ENCODE peak calls at places on chromosomes 13 and 19, in five cellular contexts. One of them, this sample, is unnamed.

GRCh38 chr19:10603873-10604459 is 16.9 kb upstream of the AP1M2 start:
- DNase-seq in left lung: no peak
- DNase-seq in cardiac muscle cell: no peak
- DNase-seq in AG04449: no peak
- DNase-seq in A549: no peak
- DNase-seq in this sample: no peak

GRCh38 chr19:19485998-19486290 is 29.4 kb downstream of the TSSK6 start:
- DNase-seq in A549: no peak
- DNase-seq in cardiac muscle cell: no peak
- DNase-seq in AG04449: no peak
- DNase-seq in left lung: peak
- DNase-seq in this sample: no peak

GRCh38 chr13:20546559-20546958 is 20.4 kb upstream of the IFT88 start:
- DNase-seq in cardiac muscle cell: no peak
- DNase-seq in A549: no peak
- DNase-seq in left lung: no peak
- DNase-seq in AG04449: no peak
- DNase-seq in this sample: no peak

GRCh38 chr19:57280913-57281425 is 684 bp downstream of the ZNF460 start:
- DNase-seq in A549: peak
- DNase-seq in left lung: no peak
- DNase-seq in AG04449: no peak
- DNase-seq in cardiac muscle cell: no peak
- DNase-seq in this sample: peak

GRCh38 chr13:32829269-32829668 is 187.0 kb upstream of the KL start:
- DNase-seq in AG04449: no peak
- DNase-seq in left lung: no peak
- DNase-seq in A549: no peak
- DNase-seq in cardiac muscle cell: no peak
- DNase-seq in this sample: no peak

GRCh38 chr13:37127706-37128241 is 22.3 kb upstream of the CSNK1A1L start:
- DNase-seq in left lung: no peak
- DNase-seq in cardiac muscle cell: peak
- DNase-seq in A549: no peak
- DNase-seq in AG04449: peak
- DNase-seq in this sample: no peak

GRCh38 chr13:112481458-112481857 is 105.3 kb downstream of the SPACA7 start:
- DNase-seq in AG04449: no peak
- DNase-seq in A549: no peak
- DNase-seq in cardiac muscle cell: no peak
- DNase-seq in left lung: no peak
- DNase-seq in this sample: no peak

GRCh38 chr13:31797154-31797775 is 57.9 kb downstream of the RXFP2 start:
- DNase-seq in A549: peak
- DNase-seq in AG04449: no peak
- DNase-seq in left lung: no peak
- DNase-seq in cardiac muscle cell: peak
- DNase-seq in this sample: peak

GRCh38 chr19:1882089-1882785 is 3.1 kb downstream of the ABHD17A start:
- DNase-seq in A549: no peak
- DNase-seq in cardiac muscle cell: no peak
- DNase-seq in left lung: no peak
- DNase-seq in AG04449: no peak
- DNase-seq in this sample: no peak

GRCh38 chr13:56622840-56623239 is 517.9 kb upstream of the PRR20A start:
- DNase-seq in cardiac muscle cell: no peak
- DNase-seq in AG04449: no peak
- DNase-seq in A549: no peak
- DNase-seq in left lung: no peak
- DNase-seq in this sample: no peak

GRCh38 chr19:35545001-35545854 is at the start of gene TMEM147:
- DNase-seq in left lung: peak
- DNase-seq in A549: peak
- DNase-seq in AG04449: no peak
- DNase-seq in cardiac muscle cell: peak
- DNase-seq in this sample: peak

GRCh38 chr19:2422951-2423880 is 4.2 kb downstream of the TIMM13 start:
- DNase-seq in left lung: peak
- DNase-seq in AG04449: no peak
- DNase-seq in A549: no peak
- DNase-seq in cardiac muscle cell: no peak
- DNase-seq in this sample: no peak

GRCh38 chr19:55258476-55258827 is 365 bp downstream of the PPP6R1 start:
- DNase-seq in A549: no peak
- DNase-seq in AG04449: no peak
- DNase-seq in cardiac muscle cell: no peak
- DNase-seq in left lung: no peak
- DNase-seq in this sample: no peak

GRCh38 chr13:42320375-42320787 is 48.4 kb downstream of the AKAP11 start:
- DNase-seq in A549: no peak
- DNase-seq in AG04449: no peak
- DNase-seq in left lung: no peak
- DNase-seq in cardiac muscle cell: no peak
- DNase-seq in this sample: no peak

GRCh38 chr19:17234911-17235617 is 9.0 kb downstream of the OCEL1 start:
- DNase-seq in cardiac muscle cell: peak
- DNase-seq in left lung: peak
- DNase-seq in AG04449: no peak
- DNase-seq in A549: peak
- DNase-seq in this sample: peak

GRCh38 chr19:42363614-42364346 is 26.3 kb downstream of the CNFN start:
- DNase-seq in left lung: no peak
- DNase-seq in AG04449: no peak
- DNase-seq in A549: peak
- DNase-seq in cardiac muscle cell: no peak
- DNase-seq in this sample: no peak

GRCh38 chr19:4350726-4351125 is 7.4 kb downstream of the MPND start:
- DNase-seq in A549: no peak
- DNase-seq in left lung: no peak
- DNase-seq in AG04449: no peak
- DNase-seq in cardiac muscle cell: no peak
- DNase-seq in this sample: no peak

GRCh38 chr19:48290923-48291700 is 21.2 kb downstream of the ZNF114 start:
- DNase-seq in A549: peak
- DNase-seq in left lung: peak
- DNase-seq in cardiac muscle cell: peak
- DNase-seq in AG04449: no peak
- DNase-seq in this sample: peak

GRCh38 chr13:107846642-107847041 is 368.7 kb downstream of the LIG4 start:
- DNase-seq in A549: no peak
- DNase-seq in AG04449: no peak
- DNase-seq in left lung: no peak
- DNase-seq in cardiac muscle cell: no peak
- DNase-seq in this sample: no peak

GRCh38 chr19:17765069-17765618 is 13.9 kb downstream of the FCHO1 start:
- DNase-seq in AG04449: no peak
- DNase-seq in A549: peak
- DNase-seq in cardiac muscle cell: no peak
- DNase-seq in left lung: peak
- DNase-seq in this sample: peak

GRCh38 chr13:49958321-49958720 is 22.2 kb upstream of the SPRYD7 start:
- DNase-seq in cardiac muscle cell: no peak
- DNase-seq in A549: no peak
- DNase-seq in AG04449: no peak
- DNase-seq in left lung: no peak
- DNase-seq in this sample: no peak

DNA sequence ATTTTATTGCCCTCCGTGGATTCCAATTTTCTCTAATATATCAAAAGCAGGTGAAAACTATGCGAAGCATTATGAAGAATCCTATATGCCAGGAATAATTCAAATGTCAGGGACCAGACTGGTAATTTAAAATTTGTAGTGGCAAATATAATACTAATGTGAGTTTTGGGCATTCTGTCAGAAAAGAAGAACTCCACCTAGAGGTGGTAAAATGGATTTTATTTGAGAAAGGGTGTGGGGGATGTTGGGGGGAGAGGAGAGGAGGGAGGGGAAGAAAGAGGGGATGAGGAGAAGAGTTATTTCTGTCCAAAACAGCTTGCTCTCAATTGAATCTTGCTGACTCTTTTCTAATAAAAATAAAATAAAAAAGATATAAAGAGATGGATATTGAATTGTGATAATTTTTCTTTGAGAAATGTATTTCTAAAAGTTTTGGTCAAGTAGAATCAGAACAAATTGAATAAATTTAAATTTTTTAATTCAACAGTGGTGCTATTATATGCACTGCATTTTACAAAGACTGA is 929.3 kb upstream of the SLITRK5 start:
- DNase-seq in cardiac muscle cell: no peak
- DNase-seq in AG04449: no peak
- DNase-seq in left lung: no peak
- DNase-seq in A549: no peak
- DNase-seq in this sample: no peak
- TF ChIP-seq CTCF in cardiac muscle cell: no peak
- TF ChIP-seq CTCF in AG04449: no peak
- TF ChIP-seq CTCF in left lung: no peak
- TF ChIP-seq CTCF in A549: no peak
- TF ChIP-seq CTCF in this sample: no peak

GRCh38 chr13:113904411-113904810 is 40.5 kb upstream of the GAS6 start:
- DNase-seq in A549: peak
- DNase-seq in AG04449: no peak
- DNase-seq in cardiac muscle cell: peak
- DNase-seq in left lung: no peak
- DNase-seq in this sample: peak
- TF ChIP-seq CTCF in A549: peak
- TF ChIP-seq CTCF in AG04449: no peak
- TF ChIP-seq CTCF in cardiac muscle cell: peak
- TF ChIP-seq CTCF in left lung: peak
- TF ChIP-seq CTCF in this sample: peak

GRCh38 chr13:73058432-73058740 is 419 bp upstream of the KLF5 start:
- DNase-seq in A549: no peak
- DNase-seq in left lung: no peak
- DNase-seq in cardiac muscle cell: no peak
- DNase-seq in AG04449: no peak
- DNase-seq in this sample: no peak
- TF ChIP-seq CTCF in A549: no peak
- TF ChIP-seq CTCF in left lung: no peak
- TF ChIP-seq CTCF in cardiac muscle cell: no peak
- TF ChIP-seq CTCF in AG04449: no peak
- TF ChIP-seq CTCF in this sample: no peak

GRCh38 chr19:39224910-39225309 is 19.9 kb downstream of the IFNL3 start:
- DNase-seq in AG04449: no peak
- DNase-seq in left lung: no peak
- DNase-seq in A549: peak
- DNase-seq in cardiac muscle cell: no peak
- DNase-seq in this sample: no peak
- TF ChIP-seq CTCF in AG04449: no peak
- TF ChIP-seq CTCF in left lung: no peak
- TF ChIP-seq CTCF in A549: no peak
- TF ChIP-seq CTCF in cardiac muscle cell: no peak
- TF ChIP-seq CTCF in this sample: no peak

GRCh38 chr13:28528848-28529247 is 33.9 kb upstream of the FLT1 start:
- DNase-seq in A549: no peak
- DNase-seq in cardiac muscle cell: no peak
- DNase-seq in AG04449: no peak
- DNase-seq in left lung: no peak
- DNase-seq in this sample: no peak
- TF ChIP-seq CTCF in A549: no peak
- TF ChIP-seq CTCF in cardiac muscle cell: no peak
- TF ChIP-seq CTCF in AG04449: no peak
- TF ChIP-seq CTCF in left lung: no peak
- TF ChIP-seq CTCF in this sample: no peak

This sample was measured in Calu3.